ENCODE peak calls at places on chromosomes 4 and X, in six cellular contexts. C is NCI-H1105; Z is GM03348; H is stimulated activated CD8-positive, alpha-beta memory T cell treated with anti-CD3 and anti-CD28 coated beads, Interleukin-7, amount 100 ng/mL, for 1 hour; O is stimulated activated CD4-positive, alpha-beta T cell treated with anti-CD3 and anti-CD28 coated beads, Interleukin-4, amount 100 ng/mL, for 4 hours; N is T-helper 1 cell. Q is an unnamed sample.

GRCh38 chr4:98803287-98803677 is 125.7 kb downstream of the EIF4E start:
- DNase-seq in H (no peak), C (no peak), Z (no peak), N (no peak), O (no peak), Q (no peak)

GRCh38 chr4:1967512-1968149 is 41.1 kb downstream of the NELFA start:
- DNase-seq in C (no peak), N (no peak), O (no peak), Z (no peak), H (no peak), Q (no peak)

GRCh38 chr4:129213692-129214091 is 117.7 kb downstream of the C4orf33 start:
- DNase-seq in N (no peak), Z (no peak), O (no peak), C (no peak), H (no peak), Q (no peak)

GRCh38 chr4:97498875-97499274 is 644.4 kb downstream of the STPG2 start:
- DNase-seq in O (no peak), C (no peak), H (no peak), Z (no peak), N (no peak), Q (no peak)

GRCh38 chr4:76545161-76545884 is 110.3 kb downstream of the SHROOM3 start:
- DNase-seq in C (no peak), H (no peak), N (no peak), O (no peak), Z (no peak), Q (no peak)

GRCh38 chr4:145132521-145133098 is 34.5 kb downstream of the ABCE1 start:
- DNase-seq in H (no peak), O (no peak), C (no peak), Z (no peak), N (no peak), Q (no peak)

GRCh38 chr4:99624141-99624719 is 33.4 kb downstream of the C4orf54 start:
- DNase-seq in C (no peak), O (no peak), Z (no peak), N (no peak), H (no peak), Q (no peak)

GRCh38 chr4:22434895-22435294 is 81.0 kb downstream of the ADGRA3 start:
- DNase-seq in O (no peak), H (no peak), N (no peak), Z (peak; percentile 8), C (no peak), Q (no peak)

GRCh38 chrX:149074429-149074828 is 430.7 kb downstream of the IDS start:
- DNase-seq in O (no peak), C (no peak), N (no peak), H (no peak), Z (peak; percentile 52), Q (no peak)

GRCh38 chrX:20361890-20362262 is 95.2 kb upstream of the RPS6KA3 start:
- DNase-seq in N (no peak), C (no peak), H (no peak), Z (peak; percentile 62), O (no peak), Q (no peak)

GRCh38 chr4:105061720-105062119 is 85.0 kb upstream of the TET2 start:
- DNase-seq in N (no peak), O (no peak), C (no peak), H (no peak), Z (no peak), Q (no peak)

GRCh38 chrX:360496-361150 is 26.1 kb downstream of the PPP2R3B start:
- DNase-seq in N (no peak), Z (no peak), H (no peak), C (no peak), O (no peak), Q (no peak)

Q was measured in effector memory CD8-positive, alpha-beta T cell.